ENCODE peak calls at places on chromosome 12, in five cellular contexts. Z is DMS 273 treated with DMSO at 0.1 percent for 48 hours; F is activated CD8-positive, alpha-beta memory T cell treated with anti-CD3 and anti-CD28 coated beads for 24 hours; T is amygdala; O is CD4-positive, alpha-beta T cell. Y is an unnamed sample.

GRCh38 chr12:124543052-124543590 is 24.3 kb downstream of the NCOR2 start:
- DNase-seq in Z (no peak), F (no peak), T (no peak), O (peak), Y (no peak)

GRCh38 chr12:26838888-26839416 is 6.0 kb upstream of the ITPR2 start:
- DNase-seq in Z (no peak), F (no peak), T (no peak), O (no peak), Y (no peak)

GRCh38 chr12:50980545-50980944 is 28.2 kb downstream of the HIGD1C start:
- DNase-seq in Z (no peak), F (no peak), T (no peak), O (no peak), Y (no peak)

GRCh38 chr12:96780330-96780729 is 126.7 kb upstream of the NEDD1 start:
- DNase-seq in Z (no peak), F (no peak), T (no peak), O (no peak), Y (no peak)

GRCh38 chr12:111645433-111645832 is 40.3 kb downstream of the BRAP start:
- DNase-seq in Z (no peak), F (no peak), T (no peak), O (no peak), Y (no peak)

GRCh38 chr12:57726151-57726883 is 12.2 kb downstream of the AGAP2 start:
- DNase-seq in Z (peak), F (peak), T (peak), O (no peak), Y (no peak)

GRCh38 chr12:79934309-79935020 is 432 bp downstream of the PPP1R12A start:
- DNase-seq in Z (no peak), F (no peak), T (peak), O (no peak), Y (peak)

GRCh38 chr12:77830502-77830901 is at the start of gene NAV3:
- DNase-seq in Z (no peak), F (no peak), T (no peak), O (no peak), Y (no peak)

GRCh38 chr12:132178801-132179401 is 34.6 kb downstream of the NOC4L start:
- DNase-seq in Z (no peak), F (no peak), T (no peak), O (peak), Y (no peak)

GRCh38 chr12:102406033-102406584 is 74.3 kb downstream of the IGF1 start:
- DNase-seq in Z (peak), F (no peak), T (peak), O (no peak), Y (no peak)

GRCh38 chr12:70154960-70155589 is 88.2 kb upstream of the CNOT2 start:
- DNase-seq in Z (no peak), F (no peak), T (no peak), O (no peak), Y (no peak)

GRCh38 chr12:1915082-1915968 is 3.1 kb downstream of the CACNA2D4 start:
- DNase-seq in Z (no peak), F (peak), T (no peak), O (peak), Y (no peak)

GRCh38 chr12:32039341-32039740 is 67.3 kb upstream of the BICD1 start:
- DNase-seq in Z (no peak), F (no peak), T (no peak), O (no peak), Y (no peak)

GRCh38 chr12:6915023-6915788 is 826 bp downstream of the ENO2 start:
- DNase-seq in Z (no peak), F (peak), T (no peak), O (no peak), Y (no peak)

GRCh38 chr12:119447618-119448017 is 113.1 kb downstream of the CCDC60 start:
- DNase-seq in Z (no peak), F (no peak), T (no peak), O (no peak), Y (no peak)

GRCh38 chr12:24561882-24562760 is 386.8 kb downstream of the BCAT1 start:
- DNase-seq in Z (no peak), F (peak), T (peak), O (no peak), Y (peak)

Y was measured in T-helper 1 cell.